ENCODE peak calls at places on chromosomes 2 and 18, in eight cellular contexts. P is NCI-H82; C is GM13977; G is activated naive CD4-positive, alpha-beta T cell treated with anti-CD3 and anti-CD28 coated beads, Interleukin-2, amount 10 ng/mL, durations not matched to agents 7 days and 5 days; Z is stimulated activated CD8-positive, alpha-beta memory T cell treated with anti-CD3 and anti-CD28 coated beads, Interleukin-15, amount 100 ng/mL, for 24 hours; N is RPMI8226; L is GM12891; O is effector CD4-positive, alpha-beta T cell. H is an unnamed sample.

GRCh38 chr18:76460482-76460881 is 34.6 kb downstream of the ZNF516 start:
- DNase-seq in P (no peak), C (no peak), G (no peak), Z (no peak), N (no peak), L (no peak), O (no peak), H (no peak)

GRCh38 chr2:129872438-129872837 is 107.0 kb upstream of the RAB6C start:
- DNase-seq in P (no peak), C (no peak), G (no peak), Z (no peak), N (no peak), L (no peak), O (no peak), H (no peak)

GRCh38 chr2:73239776-73240175 is 5.7 kb downstream of the CCT7 start:
- DNase-seq in P (no peak), C (no peak), G (no peak), Z (no peak), N (no peak), L (no peak), O (no peak), H (no peak)

GRCh38 chr2:15943378-15943851 is 3.1 kb downstream of the MYCN start:
- DNase-seq in P (peak; percentile 85), C (peak; percentile 39), G (no peak), Z (no peak), N (peak; percentile 82), L (peak; percentile 32), O (no peak), H (peak; percentile 72)

GRCh38 chr18:32915526-32915925 is 142.7 kb upstream of the KLHL14 start:
- DNase-seq in P (no peak), C (no peak), G (no peak), Z (no peak), N (no peak), L (no peak), O (no peak), H (no peak)

GRCh38 chr2:42602218-42602936 is 33.9 kb downstream of the MTA3 start:
- DNase-seq in P (peak; percentile 45), C (no peak), G (no peak), Z (no peak), N (no peak), L (no peak), O (no peak), H (no peak)

GRCh38 chr18:76679877-76680276 is 142.5 kb upstream of the ZNF236 start:
- DNase-seq in P (no peak), C (no peak), G (no peak), Z (no peak), N (no peak), L (no peak), O (no peak), H (no peak)

GRCh38 chr2:167964650-167965404 is 282.6 kb downstream of the STK39 start:
- DNase-seq in P (peak; percentile 59), C (peak; percentile 4), G (no peak), Z (no peak), N (no peak), L (no peak), O (no peak), H (no peak)

GRCh38 chr2:240219208-240219890 is 78.9 kb upstream of the OTOS start:
- DNase-seq in P (no peak), C (no peak), G (peak; percentile 11), Z (no peak), N (no peak), L (no peak), O (no peak), H (no peak)

GRCh38 chr18:53319628-53320027 is 904.8 kb downstream of the MBD2 start:
- DNase-seq in P (no peak), C (no peak), G (no peak), Z (no peak), N (no peak), L (no peak), O (no peak), H (no peak)

GRCh38 chr2:7467782-7468447 is 550.7 kb downstream of the RNF144A start:
- DNase-seq in P (no peak), C (no peak), G (peak; percentile 52), Z (no peak), N (no peak), L (no peak), O (peak; percentile 16), H (no peak)

GRCh38 chr2:135926605-135927004 is 50.4 kb upstream of the MCM6 start:
- DNase-seq in P (no peak), C (no peak), G (no peak), Z (no peak), N (no peak), L (no peak), O (no peak), H (no peak)

GRCh38 chr2:142741764-142742269 is 135.6 kb upstream of the KYNU start:
- DNase-seq in P (no peak), C (no peak), G (no peak), Z (no peak), N (no peak), L (no peak), O (no peak), H (no peak)

GRCh38 chr18:43571078-43571689 is 293.9 kb upstream of the SYT4 start:
- DNase-seq in P (peak; percentile 71), C (peak; percentile 20), G (no peak), Z (no peak), N (peak; percentile 64), L (no peak), O (no peak), H (peak; percentile 13)

GRCh38 chr2:223054193-223054781 is 2.3 kb downstream of the KCNE4 start:
- DNase-seq in P (no peak), C (no peak), G (no peak), Z (no peak), N (no peak), L (no peak), O (no peak), H (no peak)

GRCh38 chr2:218961651-218962570 is 2.4 kb downstream of the CDK5R2 start:
- DNase-seq in P (peak; percentile 87), C (peak; percentile 51), G (peak; percentile 49), Z (no peak), N (peak; percentile 24), L (no peak), O (no peak), H (no peak)

GRCh38 chr2:111050701-111051376 is 69.9 kb upstream of the BCL2L11 start:
- DNase-seq in P (no peak), C (no peak), G (no peak), Z (no peak), N (no peak), L (no peak), O (no peak), H (no peak)

GRCh38 chr18:45121146-45121545 is 440.5 kb downstream of the SETBP1 start:
- DNase-seq in P (no peak), C (no peak), G (no peak), Z (no peak), N (no peak), L (no peak), O (no peak), H (no peak)

GRCh38 chr2:163906410-163906809 is 170.6 kb upstream of the FIGN start:
- DNase-seq in P (no peak), C (no peak), G (no peak), Z (no peak), N (no peak), L (no peak), O (no peak), H (no peak)

GRCh38 chr2:169172076-169172735 is 102.8 kb downstream of the DHRS9 start:
- DNase-seq in P (no peak), C (no peak), G (no peak), Z (no peak), N (no peak), L (no peak), O (no peak), H (no peak)

GRCh38 chr2:177671662-177672061 is 279.1 kb downstream of the AGPS start:
- DNase-seq in P (no peak), C (no peak), G (no peak), Z (no peak), N (no peak), L (no peak), O (no peak), H (no peak)

GRCh38 chr2:133600231-133600630 is 32.0 kb upstream of the NCKAP5 start:
- DNase-seq in P (no peak), C (no peak), G (no peak), Z (no peak), N (no peak), L (no peak), O (no peak), H (no peak)

GRCh38 chr2:54940723-54941122 is 109.5 kb downstream of the RTN4 start:
- DNase-seq in P (no peak), C (no peak), G (no peak), Z (no peak), N (no peak), L (no peak), O (no peak), H (no peak)

GRCh38 chr2:77457665-77458064 is 64.5 kb downstream of the LRRTM4 start:
- DNase-seq in P (no peak), C (no peak), G (no peak), Z (no peak), N (no peak), L (no peak), O (no peak), H (no peak)

GRCh38 chr2:42788-43187 is 3.5 kb downstream of the FAM110C start:
- DNase-seq in P (no peak), C (no peak), G (no peak), Z (no peak), N (no peak), L (no peak), O (no peak), H (no peak)

GRCh38 chr2:42850016-42850805 is 57.8 kb upstream of the HAAO start:
- DNase-seq in P (no peak), C (no peak), G (no peak), Z (no peak), N (no peak), L (no peak), O (no peak), H (no peak)

H was measured in frontal cortex.